ENCODE peak calls at places on chromosome 7, in four cellular contexts. J, C, B and T are unnamed samples.

GRCh38 chr7:89623018-89623672 is 531.1 kb upstream of the STEAP1 start:
- DNase-seq in J (peak; percentile 6), C (peak; percentile 3), B (no peak), T (peak; percentile 45)

GRCh38 chr7:149859881-149860280 is 13.9 kb upstream of the ATP6V0E2 start:
- DNase-seq in J (no peak), C (no peak), B (no peak), T (no peak)

GRCh38 chr7:18995811-18996400 is 121.5 kb downstream of the TWIST1 start:
- DNase-seq in J (no peak), C (peak; percentile 8), B (no peak), T (no peak)

GRCh38 chr7:94228678-94229077 is 166.0 kb upstream of the COL1A2 start:
- DNase-seq in J (no peak), C (peak; percentile 33), B (no peak), T (no peak)

GRCh38 chr7:92810242-92810611 is 26.1 kb downstream of the CDK6 start:
- DNase-seq in J (peak; percentile 59), C (peak; percentile 50), B (no peak), T (no peak)

GRCh38 chr7:47536705-47537611 is 45.0 kb downstream of the TNS3 start:
- DNase-seq in J (peak; percentile 40), C (peak; percentile 76), B (peak; percentile 55), T (no peak)

GRCh38 chr7:141076377-141076776 is 2.5 kb downstream of the TMEM178B start:
- DNase-seq in J (no peak), C (no peak), B (no peak), T (no peak)

GRCh38 chr7:7719235-7719634 is 828 bp upstream of the RPA3 start:
- DNase-seq in J (peak; percentile 79), C (peak; percentile 99), B (no peak), T (peak; percentile 10)

GRCh38 chr7:117458977-117459583 is 20.7 kb upstream of the CFTR start:
- DNase-seq in J (no peak), C (peak; percentile 44), B (no peak), T (peak; percentile 30)

GRCh38 chr7:32155712-32156111 is 85.5 kb upstream of the PDE1C start:
- DNase-seq in J (no peak), C (peak; percentile 28), B (no peak), T (no peak)

GRCh38 chr7:92833024-92833765 is 3.2 kb downstream of the CDK6 start:
- DNase-seq in J (peak; percentile 60), C (peak; percentile 74), B (peak; percentile 85), T (peak; percentile 91)

GRCh38 chr7:70435634-70436033 is 696.3 kb upstream of the GALNT17 start:
- DNase-seq in J (no peak), C (no peak), B (no peak), T (no peak)

GRCh38 chr7:50142421-50143113 is 49.5 kb upstream of the ZPBP start:
- DNase-seq in J (peak; percentile 17), C (peak; percentile 21), B (no peak), T (peak; percentile 16)

GRCh38 chr7:131107343-131108211 is 220.1 kb upstream of the MKLN1 start:
- DNase-seq in J (peak; percentile 87), C (peak; percentile 83), B (peak; percentile 64), T (peak; percentile 49)

DNA sequence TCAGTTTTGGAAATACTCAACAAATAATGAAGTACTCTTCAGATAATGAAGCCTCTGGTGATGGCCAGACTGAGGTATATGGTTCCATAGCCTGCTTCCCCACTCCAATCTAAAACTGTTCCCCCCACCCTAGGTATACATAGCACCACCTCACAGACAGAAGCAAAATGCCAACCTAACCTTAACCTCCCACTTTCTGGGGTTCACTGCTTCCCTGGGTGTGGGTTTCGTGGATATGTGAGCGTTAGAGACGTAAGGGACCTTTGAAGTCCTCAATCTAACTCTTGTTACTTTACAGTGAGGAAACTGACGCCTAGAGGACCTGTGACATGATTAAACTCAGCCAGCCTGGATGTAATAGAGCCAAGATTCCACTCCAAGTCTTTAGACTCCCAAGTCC is 1.4 kb downstream of the RHBDD2 start:
- DNase-seq in J (no peak), C (no peak), B (no peak), T (no peak)
- H3K4me3 ChIP-seq in J (peak overlapping the region; percentile 90), C (peak overlapping the region; percentile 91), B (peak overlapping the region; percentile 95), T (no peak overlapping the region)

DNA sequence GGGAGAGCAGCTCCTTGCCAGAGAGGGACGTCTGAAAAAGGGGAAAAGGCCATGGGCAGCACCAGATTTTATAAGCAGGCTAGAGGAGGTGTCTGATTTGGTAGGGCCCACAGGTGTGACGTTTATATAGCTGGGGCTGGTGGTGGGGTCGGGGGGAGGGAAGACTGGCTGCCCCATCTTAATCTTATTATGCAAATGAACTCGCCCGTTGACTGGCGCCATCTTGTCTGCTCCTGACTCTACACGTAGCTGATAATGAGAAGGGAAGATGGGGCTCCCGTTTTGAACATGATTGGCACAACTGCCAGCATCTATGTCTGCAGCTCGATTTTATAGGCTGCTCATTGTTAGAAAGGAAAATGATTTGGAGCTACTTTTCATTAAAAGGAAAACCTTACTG is 28.6 kb upstream of the CADPS2 start:
- DNase-seq in J (no peak), C (no peak), B (no peak), T (no peak)
- TF ChIP-seq CTCF in J (no peak), C (no peak), B (no peak), T (no peak)

DNA sequence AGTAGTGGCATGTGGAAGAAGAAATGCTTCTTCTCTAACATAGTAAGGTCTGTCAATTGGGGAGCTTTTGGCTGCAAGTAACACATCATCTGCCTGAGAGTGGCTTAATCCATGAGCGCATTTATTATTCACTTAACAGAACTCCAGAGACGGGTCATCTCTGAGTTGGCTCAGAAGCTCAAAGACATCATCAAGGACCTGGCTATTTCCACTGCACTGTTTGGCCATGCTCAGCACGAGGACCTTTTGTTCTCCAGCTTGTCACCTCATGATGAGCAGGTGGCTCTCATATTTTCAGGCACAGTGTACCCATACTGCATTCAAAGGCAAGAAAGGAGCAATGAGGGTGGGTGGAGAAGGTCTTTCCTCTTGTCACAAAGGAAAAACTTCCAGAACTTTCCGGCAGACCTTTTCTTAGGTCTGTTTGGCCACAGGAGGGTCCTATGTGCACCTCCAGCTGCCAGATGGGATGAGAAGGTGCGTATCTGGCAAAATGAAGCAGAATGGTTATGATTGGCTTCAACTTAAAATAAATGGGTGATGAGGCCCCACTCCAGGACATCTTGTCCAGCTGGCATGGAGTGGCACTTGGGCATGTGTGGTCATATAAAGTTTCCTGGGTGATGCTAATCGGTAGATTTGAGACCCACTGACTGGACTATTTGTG is 55.6 kb upstream of the SHH start:
- DNase-seq in J (no peak), C (no peak), B (no peak), T (peak; percentile 5)
- H3K4me3 ChIP-seq in J (no peak overlapping the region), C (no peak overlapping the region), B (no peak overlapping the region), T (no peak overlapping the region)

GRCh38 chr7:66899552-66900280 is 21.3 kb upstream of the TMEM248 start:
- DNase-seq in J (no peak), C (no peak), B (no peak), T (no peak)

GRCh38 chr7:66896441-66896840 is 24.6 kb upstream of the TMEM248 start:
- DNase-seq in J (no peak), C (no peak), B (no peak), T (no peak)

DNA sequence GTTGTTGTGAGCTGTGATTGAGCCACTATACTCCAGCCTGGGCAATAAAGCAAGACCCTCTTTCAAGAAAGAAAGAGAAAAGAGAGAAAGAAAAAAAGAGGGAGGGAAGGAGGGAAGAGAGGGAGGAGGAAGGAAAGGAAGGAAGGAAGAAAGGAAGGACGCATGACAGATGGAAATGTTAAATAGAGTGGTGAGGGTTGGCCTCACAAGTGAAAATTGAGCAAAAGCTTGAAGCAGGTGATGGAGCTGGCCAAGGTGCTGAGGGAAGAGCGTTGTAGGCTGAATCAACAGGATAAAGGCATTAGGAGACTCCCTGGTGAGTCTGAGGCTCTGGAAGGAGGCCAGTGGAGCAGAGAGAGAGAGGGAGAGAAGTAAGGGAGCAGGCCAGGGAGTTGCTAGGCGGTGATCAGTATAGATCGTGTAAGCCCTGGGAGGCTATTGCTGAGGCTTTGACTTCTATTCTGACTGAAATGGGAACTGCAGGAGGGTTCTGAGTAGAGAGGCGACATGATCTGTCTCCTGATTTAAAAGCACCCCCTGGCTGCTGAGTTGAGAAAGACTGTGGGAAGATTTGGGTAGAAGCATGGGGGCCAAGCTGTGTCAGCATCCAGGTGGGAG is 26.5 kb upstream of the TMEM248 start:
- DNase-seq in J (peak; percentile 20), C (peak; percentile 46), B (no peak), T (no peak)
- TF ChIP-seq CTCF in J (peak; percentile 26), C (no peak), B (peak; percentile 42), T (peak; percentile 30)